ENCODE peak calls at places on chromosomes 3 and 15, in eight cellular contexts. One of them, this sample, is unnamed.

GRCh38 chr3:134852132-134852531 is 57.1 kb downstream of the EPHB1 start:
- DNase-seq in RWPE2: no peak
- DNase-seq in KG1: no peak
- DNase-seq in left cardiac atrium: no peak
- DNase-seq in stimulated activated CD4-positive, alpha-beta T cell treated with anti-CD3 and anti-CD28 coated beads, Interleukin-12 subunit alpha, Interleukin-12 subunit beta, amount 100 ng/mL, for 24 hours: no peak
- DNase-seq in activated naive CD8-positive, alpha-beta T cell treated with anti-CD3 and anti-CD28 coated beads, Interleukin-2, amount 50 U/mL, for 24 hours: no peak
- DNase-seq in substantia nigra: no peak
- DNase-seq in NCI-H1092: no peak
- DNase-seq in this sample: no peak

GRCh38 chr15:38487383-38487782 is 33.5 kb downstream of the FAM98B start:
- DNase-seq in substantia nigra: no peak
- DNase-seq in activated naive CD8-positive, alpha-beta T cell treated with anti-CD3 and anti-CD28 coated beads, Interleukin-2, amount 50 U/mL, for 24 hours: no peak
- DNase-seq in RWPE2: no peak
- DNase-seq in NCI-H1092: no peak
- DNase-seq in KG1: no peak
- DNase-seq in stimulated activated CD4-positive, alpha-beta T cell treated with anti-CD3 and anti-CD28 coated beads, Interleukin-12 subunit alpha, Interleukin-12 subunit beta, amount 100 ng/mL, for 24 hours: no peak
- DNase-seq in left cardiac atrium: no peak
- DNase-seq in this sample: no peak

GRCh38 chr15:83919319-83919830 is 265.5 kb downstream of the ADAMTSL3 start:
- DNase-seq in stimulated activated CD4-positive, alpha-beta T cell treated with anti-CD3 and anti-CD28 coated beads, Interleukin-12 subunit alpha, Interleukin-12 subunit beta, amount 100 ng/mL, for 24 hours: no peak
- DNase-seq in RWPE2: no peak
- DNase-seq in KG1: no peak
- DNase-seq in activated naive CD8-positive, alpha-beta T cell treated with anti-CD3 and anti-CD28 coated beads, Interleukin-2, amount 50 U/mL, for 24 hours: peak
- DNase-seq in left cardiac atrium: no peak
- DNase-seq in NCI-H1092: no peak
- DNase-seq in substantia nigra: no peak
- DNase-seq in this sample: no peak

GRCh38 chr3:132342183-132342582 is 25.0 kb downstream of the ACP3 start:
- DNase-seq in NCI-H1092: no peak
- DNase-seq in left cardiac atrium: no peak
- DNase-seq in RWPE2: no peak
- DNase-seq in substantia nigra: no peak
- DNase-seq in stimulated activated CD4-positive, alpha-beta T cell treated with anti-CD3 and anti-CD28 coated beads, Interleukin-12 subunit alpha, Interleukin-12 subunit beta, amount 100 ng/mL, for 24 hours: no peak
- DNase-seq in activated naive CD8-positive, alpha-beta T cell treated with anti-CD3 and anti-CD28 coated beads, Interleukin-2, amount 50 U/mL, for 24 hours: no peak
- DNase-seq in KG1: no peak
- DNase-seq in this sample: no peak

GRCh38 chr15:38624248-38625214 is 59.9 kb upstream of the RASGRP1 start:
- DNase-seq in substantia nigra: no peak
- DNase-seq in activated naive CD8-positive, alpha-beta T cell treated with anti-CD3 and anti-CD28 coated beads, Interleukin-2, amount 50 U/mL, for 24 hours: no peak
- DNase-seq in NCI-H1092: no peak
- DNase-seq in left cardiac atrium: no peak
- DNase-seq in RWPE2: no peak
- DNase-seq in KG1: no peak
- DNase-seq in stimulated activated CD4-positive, alpha-beta T cell treated with anti-CD3 and anti-CD28 coated beads, Interleukin-12 subunit alpha, Interleukin-12 subunit beta, amount 100 ng/mL, for 24 hours: no peak
- DNase-seq in this sample: no peak

GRCh38 chr15:70258369-70259029 is 160.8 kb upstream of the TLE3 start:
- DNase-seq in stimulated activated CD4-positive, alpha-beta T cell treated with anti-CD3 and anti-CD28 coated beads, Interleukin-12 subunit alpha, Interleukin-12 subunit beta, amount 100 ng/mL, for 24 hours: peak
- DNase-seq in KG1: peak
- DNase-seq in RWPE2: no peak
- DNase-seq in substantia nigra: no peak
- DNase-seq in NCI-H1092: no peak
- DNase-seq in left cardiac atrium: no peak
- DNase-seq in activated naive CD8-positive, alpha-beta T cell treated with anti-CD3 and anti-CD28 coated beads, Interleukin-2, amount 50 U/mL, for 24 hours: peak
- DNase-seq in this sample: no peak

GRCh38 chr15:69647160-69647513 is 194.5 kb downstream of the RPLP1 start:
- DNase-seq in left cardiac atrium: no peak
- DNase-seq in RWPE2: peak
- DNase-seq in NCI-H1092: no peak
- DNase-seq in substantia nigra: no peak
- DNase-seq in activated naive CD8-positive, alpha-beta T cell treated with anti-CD3 and anti-CD28 coated beads, Interleukin-2, amount 50 U/mL, for 24 hours: no peak
- DNase-seq in stimulated activated CD4-positive, alpha-beta T cell treated with anti-CD3 and anti-CD28 coated beads, Interleukin-12 subunit alpha, Interleukin-12 subunit beta, amount 100 ng/mL, for 24 hours: no peak
- DNase-seq in KG1: no peak
- DNase-seq in this sample: no peak

GRCh38 chr3:7272203-7272602 is 411.3 kb downstream of the GRM7 start:
- DNase-seq in stimulated activated CD4-positive, alpha-beta T cell treated with anti-CD3 and anti-CD28 coated beads, Interleukin-12 subunit alpha, Interleukin-12 subunit beta, amount 100 ng/mL, for 24 hours: no peak
- DNase-seq in activated naive CD8-positive, alpha-beta T cell treated with anti-CD3 and anti-CD28 coated beads, Interleukin-2, amount 50 U/mL, for 24 hours: no peak
- DNase-seq in left cardiac atrium: no peak
- DNase-seq in substantia nigra: no peak
- DNase-seq in NCI-H1092: no peak
- DNase-seq in KG1: no peak
- DNase-seq in RWPE2: no peak
- DNase-seq in this sample: no peak

GRCh38 chr3:50503504-50503903 is at the start of gene CACNA2D2:
- DNase-seq in stimulated activated CD4-positive, alpha-beta T cell treated with anti-CD3 and anti-CD28 coated beads, Interleukin-12 subunit alpha, Interleukin-12 subunit beta, amount 100 ng/mL, for 24 hours: peak
- DNase-seq in substantia nigra: peak
- DNase-seq in RWPE2: no peak
- DNase-seq in left cardiac atrium: peak
- DNase-seq in KG1: no peak
- DNase-seq in activated naive CD8-positive, alpha-beta T cell treated with anti-CD3 and anti-CD28 coated beads, Interleukin-2, amount 50 U/mL, for 24 hours: peak
- DNase-seq in NCI-H1092: no peak
- DNase-seq in this sample: peak

GRCh38 chr3:126518779-126519177 is 1.2 kb upstream of the UROC1 start:
- DNase-seq in KG1: no peak
- DNase-seq in activated naive CD8-positive, alpha-beta T cell treated with anti-CD3 and anti-CD28 coated beads, Interleukin-2, amount 50 U/mL, for 24 hours: no peak
- DNase-seq in left cardiac atrium: no peak
- DNase-seq in substantia nigra: no peak
- DNase-seq in NCI-H1092: no peak
- DNase-seq in stimulated activated CD4-positive, alpha-beta T cell treated with anti-CD3 and anti-CD28 coated beads, Interleukin-12 subunit alpha, Interleukin-12 subunit beta, amount 100 ng/mL, for 24 hours: no peak
- DNase-seq in RWPE2: no peak
- DNase-seq in this sample: no peak

This sample was measured in endothelial cell.